ENCODE peak calls at places on chromosomes 11 and 22, in eight cellular contexts. K is AG04450, U is skeletal muscle cell, W is Peyer's patch, N is HCT116, C is endodermal cell, H is fibroblast of mammary gland, A is NT2/D1. O is an unnamed sample.
A peak's percentile ranks its signal among the peaks of the same experiment; 100 is the strongest.

GRCh38 chr22:44448271-44448780 is 49.7 kb downstream of the RTL6 start:
- DNase-seq in U (peak; percentile 92), C (peak; percentile 34), N (no peak), H (peak; percentile 94), A (no peak), K (peak; percentile 90), W (no peak), O (no peak)

GRCh38 chr11:114280696-114281095 is 15.5 kb upstream of the NNMT start:
- DNase-seq in N (peak; percentile 35), W (no peak), H (peak; percentile 86), A (peak; percentile 81), C (peak; percentile 93), U (peak; percentile 65), K (peak; percentile 65), O (no peak)

GRCh38 chr22:22720201-22720723 is 75.8 kb downstream of the GGTLC2 start:
- DNase-seq in W (peak; percentile 58), A (peak; percentile 18), N (peak; percentile 67), U (peak; percentile 23), K (no peak), H (peak; percentile 79), C (peak; percentile 87), O (no peak)

GRCh38 chr22:46142548-46143490 is 7.5 kb upstream of the PPARA start:
- DNase-seq in N (no peak), A (no peak), C (peak; percentile 35), K (no peak), W (no peak), H (no peak), U (no peak), O (no peak)

GRCh38 chr11:15158351-15159015 is 43.8 kb downstream of the INSC start:
- DNase-seq in W (no peak), H (peak; percentile 97), K (peak; percentile 58), U (peak; percentile 75), N (no peak), A (no peak), C (no peak), O (no peak)

GRCh38 chr22:29073618-29074275 is 912 bp downstream of the KREMEN1 start:
- DNase-seq in H (peak; percentile 34), U (no peak), W (no peak), A (no peak), K (no peak), N (no peak), C (peak; percentile 88), O (no peak)

GRCh38 chr22:47113880-47114415 is 351.5 kb downstream of the TBC1D22A start:
- DNase-seq in H (no peak), A (no peak), U (no peak), N (no peak), K (no peak), C (no peak), W (no peak), O (no peak)

GRCh38 chr11:66316849-66317251 is at the start of gene CD248:
- DNase-seq in H (peak; percentile 74), A (no peak), K (no peak), U (peak; percentile 84), N (no peak), C (peak; percentile 81), W (no peak), O (no peak)

GRCh38 chr22:31247726-31248125 is 35.6 kb downstream of the LIMK2 start:
- DNase-seq in W (no peak), K (no peak), A (no peak), N (no peak), C (no peak), U (no peak), H (no peak), O (no peak)

GRCh38 chr22:48631288-48631687 is 1196.4 kb downstream of the BRD1 start:
- DNase-seq in W (no peak), N (no peak), H (no peak), A (no peak), K (no peak), U (no peak), C (no peak), O (no peak)

GRCh38 chr11:26715133-26715532 is 6.7 kb downstream of the SLC5A12 start:
- DNase-seq in W (no peak), H (no peak), N (no peak), K (no peak), C (no peak), A (no peak), U (no peak), O (no peak)

GRCh38 chr11:115085461-115086220 is 407.3 kb downstream of the NXPE2 start:
- DNase-seq in A (no peak), H (no peak), W (no peak), C (no peak), N (no peak), K (no peak), U (no peak), O (no peak)

GRCh38 chr11:133082851-133083488 is 449.3 kb downstream of the OPCML start:
- DNase-seq in H (peak; percentile 21), K (no peak), N (no peak), C (peak; percentile 93), U (no peak), A (no peak), W (no peak), O (no peak)

GRCh38 chr11:134385774-134386565 is 26.1 kb downstream of the B3GAT1 start:
- DNase-seq in K (no peak), U (no peak), N (no peak), H (no peak), C (no peak), W (no peak), A (no peak), O (peak; percentile 50)

GRCh38 chr22:43293259-43293658 is 49.9 kb downstream of the SCUBE1 start:
- DNase-seq in U (no peak), C (no peak), N (no peak), H (no peak), A (no peak), K (no peak), W (no peak), O (no peak)

GRCh38 chr11:126060651-126061220 is 1.9 kb downstream of the CDON start:
- DNase-seq in K (no peak), A (no peak), H (no peak), W (no peak), N (no peak), U (no peak), C (no peak), O (no peak)

GRCh38 chr11:75896843-75897419 is 81.9 kb downstream of the UVRAG start:
- DNase-seq in H (peak; percentile 63), A (peak; percentile 9), W (no peak), U (peak; percentile 2), C (no peak), K (peak; percentile 7), N (peak; percentile 12), O (no peak)

GRCh38 chr11:124897681-124898680 is at the start of gene ROBO4:
- DNase-seq in C (peak; percentile 60), K (peak; percentile 66), N (peak; percentile 22), W (no peak), H (peak; percentile 96), A (no peak), U (peak; percentile 75), O (no peak)
- H3K4me3 ChIP-seq in C (no peak within 1 kb of the TSS), K (no peak within 1 kb of the TSS), N (no peak within 1 kb of the TSS), W (peak within 1 kb of the TSS; percentile 28), H (no peak within 1 kb of the TSS), A (no peak within 1 kb of the TSS), U (no peak within 1 kb of the TSS), O (no peak within 1 kb of the TSS)

GRCh38 chr11:1532606-1533341 is 39.3 kb downstream of the DUSP8 start:
- DNase-seq in H (peak; percentile 39), N (no peak), U (no peak), A (no peak), W (no peak), C (no peak), K (no peak), O (no peak)
- H3K4me3 ChIP-seq in H (no peak overlapping the region), N (no peak overlapping the region), U (no peak overlapping the region), A (no peak overlapping the region), W (no peak overlapping the region), C (no peak overlapping the region), K (no peak overlapping the region), O (no peak overlapping the region)

DNA sequence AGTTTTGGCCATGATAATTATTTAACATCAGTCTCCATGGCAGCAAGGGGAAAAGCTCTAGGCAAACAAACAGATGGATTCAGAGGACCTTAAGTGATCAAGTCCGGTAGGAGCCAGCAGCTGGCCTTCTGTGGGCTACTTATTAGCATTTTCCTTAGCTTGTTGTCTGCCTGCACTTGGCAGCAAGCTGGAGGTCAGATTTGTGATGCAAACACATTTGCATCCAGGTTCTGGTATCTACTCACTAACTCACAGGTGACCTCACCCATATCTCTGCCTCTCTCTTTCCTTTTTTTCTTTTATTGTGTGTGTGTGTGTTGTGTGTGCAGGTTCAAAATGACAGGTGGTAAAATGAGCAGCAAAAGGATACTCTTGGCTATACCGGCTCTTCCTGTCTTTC is 32.3 kb downstream of the ARHGAP42 start:
- DNase-seq in C (peak; percentile 78), A (peak; percentile 59), N (no peak), W (no peak), U (no peak), K (no peak), H (peak; percentile 49), O (no peak)
- H3K4me3 ChIP-seq in C (peak overlapping the region; percentile 70), A (no peak overlapping the region), N (peak overlapping the region; percentile 47), W (no peak overlapping the region), U (no peak overlapping the region), K (no peak overlapping the region), H (no peak overlapping the region), O (no peak overlapping the region)

GRCh38 chr22:50057868-50058311 is at the start of gene TTLL8:
- DNase-seq in C (peak; percentile 51), H (no peak), W (no peak), K (no peak), N (no peak), A (no peak), U (no peak), O (no peak)

GRCh38 chr22:50057292-50057867 is 718 bp downstream of the TTLL8 start:
- DNase-seq in A (no peak), W (no peak), N (no peak), C (no peak), K (no peak), U (no peak), H (no peak), O (no peak)

GRCh38 chr22:50059185-50059880 is 1.2 kb upstream of the TTLL8 start:
- DNase-seq in A (peak; percentile 48), W (no peak), N (no peak), K (no peak), H (peak; percentile 19), U (no peak), C (peak; percentile 83), O (no peak)

GRCh38 chr22:50059881-50060262 is 1.8 kb upstream of the TTLL8 start:
- DNase-seq in H (no peak), U (no peak), A (no peak), K (no peak), W (no peak), C (no peak), N (no peak), O (no peak)

GRCh38 chr22:50058338-50059184 is 463 bp upstream of the TTLL8 start:
- DNase-seq in K (no peak), U (no peak), A (no peak), H (no peak), W (no peak), N (no peak), C (peak; percentile 63), O (no peak)
- H3K4me3 ChIP-seq in K (no peak overlapping the region), U (no peak overlapping the region), A (peak overlapping the region; percentile 44), H (no peak overlapping the region), W (peak overlapping the region; percentile 33), N (no peak overlapping the region), C (peak overlapping the region; percentile 58), O (no peak overlapping the region)

GRCh38 chr11:44243633-44244343 is 66.2 kb downstream of the ALX4 start:
- DNase-seq in A (peak; percentile 96), N (no peak), H (peak; percentile 30), K (no peak), U (peak; percentile 21), W (no peak), C (peak; percentile 89), O (no peak)
- H3K4me3 ChIP-seq in A (peak overlapping the region; percentile 6), N (no peak overlapping the region), H (no peak overlapping the region), K (no peak overlapping the region), U (no peak overlapping the region), W (no peak overlapping the region), C (peak overlapping the region; percentile 68), O (no peak overlapping the region)

O was measured in LNCaP clone FGC.